ENCODE peak calls at places on chromosomes 3 and 15, in ten cellular contexts. M is NCI-H748 treated with DMSO at 0.1 percent for 48 hours, V is NCI-H1092, Y is erythroblast, P is lung microvascular endothelial cell, S is AG08396, W is psoas muscle, D is pancreas, Z is iris pigment epithelial cell, U is NCI-H82. O is an unnamed sample.

GRCh38 chr3:128950223-128950938 is 43.5 kb downstream of the CFAP92 start:
- DNase-seq in M (no peak), V (peak; percentile 15), Y (peak; percentile 39), P (peak; percentile 84), S (peak; percentile 43), W (no peak), D (no peak), Z (peak; percentile 56), U (peak; percentile 81), O (peak; percentile 29)

GRCh38 chr3:70811880-70812279 is 499.4 kb upstream of the MDFIC2 start:
- DNase-seq in M (peak; percentile 18), V (no peak), Y (no peak), P (peak; percentile 54), S (peak; percentile 24), W (peak; percentile 35), D (no peak), Z (peak; percentile 94), U (no peak), O (no peak)

GRCh38 chr3:135887220-135887619 is 78.3 kb upstream of the PPP2R3A start:
- DNase-seq in M (no peak), V (no peak), Y (no peak), P (no peak), S (peak; percentile 45), W (no peak), D (no peak), Z (peak; percentile 43), U (no peak), O (no peak)

GRCh38 chr15:73691398-73691797 is 7.2 kb downstream of the CD276 start:
- DNase-seq in M (no peak), V (no peak), Y (no peak), P (no peak), S (peak; percentile 76), W (peak; percentile 68), D (no peak), Z (peak; percentile 80), U (peak; percentile 46), O (no peak)

GRCh38 chr3:9183011-9183410 is 66.4 kb downstream of the SRGAP3 start:
- DNase-seq in M (no peak), V (no peak), Y (no peak), P (no peak), S (no peak), W (no peak), D (no peak), Z (no peak), U (no peak), O (no peak)

GRCh38 chr3:102200126-102200525 is 234.7 kb upstream of the ZPLD1 start:
- DNase-seq in M (no peak), V (no peak), Y (no peak), P (no peak), S (no peak), W (no peak), D (no peak), Z (peak; percentile 65), U (no peak), O (no peak)

GRCh38 chr3:117547956-117548550 is 838.5 kb downstream of the TUSC7 start:
- DNase-seq in M (no peak), V (no peak), Y (no peak), P (no peak), S (peak; percentile 36), W (no peak), D (no peak), Z (peak; percentile 55), U (no peak), O (no peak)

GRCh38 chr3:120182613-120183524 is 88.6 kb upstream of the GSK3B start:
- DNase-seq in M (no peak), V (no peak), Y (peak; percentile 47), P (peak; percentile 55), S (peak; percentile 36), W (no peak), D (no peak), Z (peak; percentile 59), U (no peak), O (no peak)

GRCh38 chr3:35500641-35501353 is 138.5 kb upstream of the ARPP21 start:
- DNase-seq in M (no peak), V (no peak), Y (no peak), P (no peak), S (no peak), W (no peak), D (no peak), Z (no peak), U (no peak), O (no peak)

GRCh38 chr3:96959902-96960596 is 145.7 kb downstream of the EPHA6 start:
- DNase-seq in M (no peak), V (no peak), Y (peak; percentile 20), P (no peak), S (no peak), W (no peak), D (no peak), Z (no peak), U (no peak), O (no peak)

GRCh38 chr3:48952510-48953118 is 34.0 kb downstream of the ARIH2 start:
- DNase-seq in M (no peak), V (no peak), Y (peak; percentile 68), P (peak; percentile 54), S (no peak), W (no peak), D (no peak), Z (no peak), U (peak; percentile 13), O (peak; percentile 36)

GRCh38 chr3:32181370-32181769 is 57.1 kb upstream of the CMTM8 start:
- DNase-seq in M (no peak), V (no peak), Y (no peak), P (no peak), S (no peak), W (no peak), D (no peak), Z (no peak), U (no peak), O (no peak)

GRCh38 chr3:64122476-64122875 is 99.2 kb upstream of the PSMD6 start:
- DNase-seq in M (no peak), V (no peak), Y (no peak), P (no peak), S (no peak), W (no peak), D (no peak), Z (no peak), U (no peak), O (no peak)

GRCh38 chr3:171744055-171744741 is 66.1 kb downstream of the PLD1 start:
- DNase-seq in M (no peak), V (no peak), Y (no peak), P (no peak), S (no peak), W (no peak), D (no peak), Z (no peak), U (no peak), O (no peak)

GRCh38 chr3:111667621-111668239 is 72.6 kb upstream of the ZBED2 start:
- DNase-seq in M (no peak), V (no peak), Y (peak; percentile 76), P (peak; percentile 33), S (peak; percentile 15), W (peak; percentile 21), D (no peak), Z (peak; percentile 82), U (no peak), O (peak; percentile 72)

GRCh38 chr3:138678874-138679392 is 70.4 kb downstream of the FAIM start:
- DNase-seq in M (no peak), V (no peak), Y (no peak), P (no peak), S (no peak), W (no peak), D (no peak), Z (no peak), U (no peak), O (no peak)

GRCh38 chr3:14943042-14943441 is 4.3 kb upstream of the NR2C2 start:
- DNase-seq in M (no peak), V (no peak), Y (no peak), P (no peak), S (no peak), W (no peak), D (no peak), Z (no peak), U (no peak), O (no peak)

GRCh38 chr3:39275052-39275451 is 4.8 kb downstream of the CX3CR1 start:
- DNase-seq in M (no peak), V (no peak), Y (no peak), P (no peak), S (no peak), W (no peak), D (no peak), Z (peak; percentile 54), U (no peak), O (no peak)

GRCh38 chr15:52101542-52102340 is 10.8 kb downstream of the BCL2L10 start:
- DNase-seq in M (no peak), V (no peak), Y (no peak), P (no peak), S (no peak), W (no peak), D (no peak), Z (no peak), U (no peak), O (no peak)

GRCh38 chr15:81097893-81098280 is 36.2 kb upstream of the CFAP161 start:
- DNase-seq in M (no peak), V (no peak), Y (no peak), P (peak; percentile 44), S (no peak), W (peak; percentile 50), D (no peak), Z (no peak), U (peak; percentile 6), O (no peak)

GRCh38 chr15:90871716-90872480 is 3.5 kb downstream of the FURIN start:
- DNase-seq in M (no peak), V (no peak), Y (peak; percentile 78), P (peak; percentile 33), S (peak; percentile 55), W (no peak), D (peak; percentile 87), Z (no peak), U (peak; percentile 36), O (no peak)

GRCh38 chr3:62361261-62361660 is 12.1 kb downstream of the FEZF2 start:
- DNase-seq in M (no peak), V (no peak), Y (no peak), P (no peak), S (no peak), W (no peak), D (no peak), Z (no peak), U (no peak), O (no peak)

GRCh38 chr3:15769256-15769915 is 28.4 kb downstream of the ANKRD28 start:
- DNase-seq in M (no peak), V (no peak), Y (no peak), P (no peak), S (no peak), W (no peak), D (no peak), Z (no peak), U (no peak), O (no peak)